ENCODE peak calls at places on chromosomes 4 and X, in eight cellular contexts. Q is psoas muscle, O is right atrium auricular region, S is astrocyte, A is mammary epithelial cell, M is GM23338, N is breast epithelium, H is PC-3. E is an unnamed sample.

GRCh38 chr4:8331567-8331955 is 62.0 kb downstream of the HTRA3 start:
- DNase-seq in Q (no peak), O (no peak), S (no peak), A (no peak), M (no peak), N (no peak), H (no peak), E (no peak)

GRCh38 chr4:99816611-99817309 is at the start of gene DAPP1:
- DNase-seq in Q (no peak), O (peak), S (no peak), A (peak), M (no peak), N (peak), H (peak), E (peak)

GRCh38 chr4:127843704-127844604 is 36.7 kb upstream of the PLK4 start:
- DNase-seq in Q (no peak), O (no peak), S (no peak), A (no peak), M (peak), N (no peak), H (no peak), E (no peak)

GRCh38 chrX:39396358-39396995 is 595.2 kb downstream of the MID1IP1 start:
- DNase-seq in Q (no peak), O (no peak), S (no peak), A (no peak), M (no peak), N (no peak), H (no peak), E (no peak)

GRCh38 chr4:13171292-13172057 is 312.7 kb downstream of the RAB28 start:
- DNase-seq in Q (no peak), O (no peak), S (no peak), A (no peak), M (peak), N (no peak), H (no peak), E (no peak)

GRCh38 chrX:106955004-106955772 is 35.0 kb downstream of the CLDN2 start:
- DNase-seq in Q (no peak), O (no peak), S (peak), A (peak), M (no peak), N (no peak), H (peak), E (no peak)

GRCh38 chrX:105179644-105180043 is 40.9 kb downstream of the TEX13A start:
- DNase-seq in Q (no peak), O (no peak), S (no peak), A (no peak), M (no peak), N (no peak), H (no peak), E (no peak)

GRCh38 chr4:125254111-125254510 is 60.6 kb upstream of the FAT4 start:
- DNase-seq in Q (no peak), O (no peak), S (peak), A (peak), M (no peak), N (no peak), H (no peak), E (no peak)

GRCh38 chrX:151698485-151698884 is 3.2 kb downstream of the PRRG3 start:
- DNase-seq in Q (no peak), O (no peak), S (no peak), A (no peak), M (no peak), N (no peak), H (no peak), E (no peak)

GRCh38 chrX:31213941-31214340 is 142.1 kb upstream of the FTHL17 start:
- DNase-seq in Q (no peak), O (no peak), S (no peak), A (peak), M (peak), N (no peak), H (peak), E (peak)

GRCh38 chr4:103887191-103887590 is 167.4 kb upstream of the TACR3 start:
- DNase-seq in Q (no peak), O (no peak), S (peak), A (no peak), M (no peak), N (no peak), H (no peak), E (no peak)

GRCh38 chr4:41176357-41176756 is 38.0 kb downstream of the APBB2 start:
- DNase-seq in Q (no peak), O (no peak), S (peak), A (no peak), M (no peak), N (no peak), H (peak), E (no peak)

DNA sequence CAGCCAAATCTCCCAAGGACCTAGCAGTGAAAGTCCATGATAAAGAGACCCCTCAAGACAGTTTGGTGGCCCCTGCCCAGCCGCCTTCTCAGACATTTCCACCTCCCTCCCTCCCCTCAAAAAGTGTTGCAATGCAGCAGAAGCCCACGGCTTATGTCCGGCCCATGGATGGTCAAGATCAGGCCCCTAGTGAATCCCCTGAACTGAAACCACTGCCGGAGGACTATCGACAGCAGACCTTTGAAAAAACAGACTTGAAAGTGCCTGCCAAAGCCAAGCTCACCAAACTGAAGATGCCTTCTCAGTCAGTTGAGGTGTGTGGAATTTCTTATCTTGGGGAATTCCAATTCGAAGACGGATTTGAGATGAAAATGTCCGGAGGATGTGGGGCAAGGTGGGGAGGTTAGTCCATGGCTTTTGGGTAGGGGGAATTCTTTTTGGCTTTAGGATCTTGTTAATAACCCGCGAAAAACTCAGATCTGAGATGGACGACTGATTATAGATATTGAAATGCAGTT is 112.5 kb downstream of the AFF1 start:
- DNase-seq in Q (no peak), O (no peak), S (no peak), A (no peak), M (no peak), N (no peak), H (no peak), E (no peak)
- H3K27ac ChIP-seq in Q (peak), O (peak), S (no peak), A (no peak), M (no peak), N (peak), H (no peak), E (no peak)

GRCh38 chr4:5365071-5366008 is 314.1 kb downstream of the STK32B start:
- DNase-seq in Q (no peak), O (no peak), S (peak), A (peak), M (peak), N (peak), H (peak), E (peak)

GRCh38 chr4:5366009-5366386 is 314.7 kb downstream of the STK32B start:
- DNase-seq in Q (no peak), O (no peak), S (no peak), A (no peak), M (no peak), N (no peak), H (no peak), E (no peak)

GRCh38 chr4:5368426-5368825 is 317.1 kb downstream of the STK32B start:
- DNase-seq in Q (no peak), O (no peak), S (no peak), A (no peak), M (no peak), N (no peak), H (no peak), E (no peak)

GRCh38 chr4:5364406-5364805 is 313.1 kb downstream of the STK32B start:
- DNase-seq in Q (no peak), O (no peak), S (no peak), A (no peak), M (no peak), N (no peak), H (no peak), E (no peak)

GRCh38 chr4:5366421-5366820 is 315.1 kb downstream of the STK32B start:
- DNase-seq in Q (no peak), O (no peak), S (peak), A (peak), M (no peak), N (no peak), H (peak), E (no peak)
- TF ChIP-seq CTCF in Q (no peak), O (no peak), S (no peak), A (peak), M (no peak), N (no peak), H (no peak), E (no peak)

GRCh38 chr4:120725639-120726585 is 196.6 kb downstream of the PRDM5 start:
- DNase-seq in Q (no peak), O (no peak), S (no peak), A (no peak), M (no peak), N (no peak), H (no peak), E (no peak)
- H3K27ac ChIP-seq in Q (no peak), O (no peak), S (no peak), A (no peak), M (no peak), N (no peak), H (no peak), E (no peak)

GRCh38 chr4:47762376-47763266 is 75.2 kb downstream of the CORIN start:
- DNase-seq in Q (no peak), O (no peak), S (no peak), A (no peak), M (no peak), N (no peak), H (no peak), E (no peak)
- TF ChIP-seq CTCF in Q (no peak), O (no peak), S (no peak), A (no peak), M (peak), N (no peak), H (no peak), E (no peak)

DNA sequence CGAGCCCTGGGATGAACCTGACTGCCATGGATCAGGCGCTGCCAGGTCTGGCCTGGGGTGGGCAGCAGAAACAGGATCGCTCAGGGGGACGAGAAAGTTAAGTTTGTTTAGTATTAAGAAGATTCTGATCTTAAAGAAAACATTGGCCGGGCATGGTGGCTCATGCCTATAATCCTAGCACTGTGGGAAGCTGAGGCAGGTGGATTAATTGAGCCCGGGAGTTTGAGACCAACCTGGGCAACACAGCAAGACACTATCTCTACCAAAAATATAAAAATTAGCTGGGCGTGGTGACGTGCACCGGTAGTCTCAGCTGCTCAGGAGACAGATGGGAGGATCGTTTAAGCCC is 696 bp upstream of the FLNA start:
- DNase-seq in Q (no peak), O (no peak), S (no peak), A (no peak), M (no peak), N (no peak), H (no peak), E (no peak)
- H3K27ac ChIP-seq in Q (peak), O (peak), S (peak), A (no peak), M (no peak), N (peak), H (no peak), E (peak)

GRCh38 chr4:84479663-84480062 is 19.4 kb downstream of the NKX6-1 start:
- DNase-seq in Q (no peak), O (no peak), S (no peak), A (no peak), M (peak), N (no peak), H (peak), E (no peak)
- TF ChIP-seq CTCF in Q (no peak), O (no peak), S (no peak), A (no peak), M (peak), N (no peak), H (peak), E (no peak)

GRCh38 chr4:153227501-153227900 is 23.3 kb downstream of the TRIM2 start:
- DNase-seq in Q (no peak), O (no peak), S (no peak), A (no peak), M (no peak), N (no peak), H (no peak), E (no peak)
- H3K27ac ChIP-seq in Q (no peak), O (no peak), S (no peak), A (no peak), M (no peak), N (no peak), H (no peak), E (no peak)